ENCODE peak calls at places on chromosome 7, in four cellular contexts. Z is RWPE2, R is ovary, M is AG09319. E is an unnamed sample.

GRCh38 chr7:137454169-137455166 is 110.9 kb upstream of the PTN start:
- DNase-seq in M (peak), Z (no peak), R (peak), E (no peak)

GRCh38 chr7:71630521-71630920 is 498.6 kb downstream of the GALNT17 start:
- DNase-seq in Z (no peak), M (no peak), R (no peak), E (no peak)

GRCh38 chr7:82444220-82445049 is 858 bp upstream of the CACNA2D1 start:
- DNase-seq in M (no peak), Z (no peak), R (peak), E (no peak)

GRCh38 chr7:930975-931758 is 23.3 kb downstream of the ADAP1 start:
- DNase-seq in Z (peak), M (no peak), R (no peak), E (no peak)

GRCh38 chr7:148398844-148399365 is 191.7 kb upstream of the C7orf33 start:
- DNase-seq in Z (no peak), M (no peak), R (no peak), E (no peak)

GRCh38 chr7:106979551-106980357 is 64.8 kb upstream of the PRKAR2B start:
- DNase-seq in Z (no peak), M (no peak), R (peak), E (no peak)

GRCh38 chr7:80722596-80723141 is 84.2 kb downstream of the CD36 start:
- DNase-seq in M (peak), Z (peak), R (peak), E (peak)

GRCh38 chr7:11831383-11831726 is 643 bp downstream of the THSD7A start:
- DNase-seq in Z (no peak), M (no peak), R (no peak), E (no peak)

GRCh38 chr7:98992076-98992475 is 113.7 kb downstream of the TRRAP start:
- DNase-seq in M (no peak), R (no peak), Z (no peak), E (no peak)

GRCh38 chr7:94040254-94040653 is 36.1 kb upstream of the BET1 start:
- DNase-seq in Z (no peak), R (no peak), M (no peak), E (no peak)

GRCh38 chr7:43362652-43363428 is 220.1 kb upstream of the STK17A start:
- DNase-seq in R (peak), Z (no peak), M (no peak), E (no peak)

GRCh38 chr7:151248191-151249033 is at the start of gene SMARCD3:
- DNase-seq in Z (no peak), M (no peak), R (peak), E (no peak)

GRCh38 chr7:68684246-68684850 is 913.9 kb upstream of the AUTS2 start:
- DNase-seq in M (no peak), Z (no peak), R (no peak), E (no peak)

GRCh38 chr7:44967571-44968446 is 11.0 kb downstream of the MYO1G start:
- DNase-seq in R (no peak), Z (no peak), M (no peak), E (no peak)

GRCh38 chr7:28687631-28688030 is 270.5 kb downstream of the TRIL start:
- DNase-seq in R (no peak), M (no peak), Z (no peak), E (no peak)

GRCh38 chr7:40223451-40224112 is 88.8 kb downstream of the SUGCT start:
- DNase-seq in R (no peak), M (no peak), Z (no peak), E (no peak)

GRCh38 chr7:42406358-42406757 is 169.3 kb upstream of the GLI3 start:
- DNase-seq in R (no peak), Z (no peak), M (no peak), E (no peak)

GRCh38 chr7:18638594-18639452 is 143.3 kb downstream of the HDAC9 start:
- DNase-seq in M (peak), R (peak), Z (no peak), E (no peak)

GRCh38 chr7:145539910-145540309 is 576.7 kb upstream of the CNTNAP2 start:
- DNase-seq in R (no peak), Z (no peak), M (no peak), E (no peak)

GRCh38 chr7:143407296-143408246 is 1.1 kb downstream of the EPHA1 start:
- DNase-seq in M (no peak), R (no peak), Z (no peak), E (no peak)

GRCh38 chr7:7176421-7177043 is 5.8 kb upstream of the C1GALT1 start:
- DNase-seq in R (no peak), Z (no peak), M (no peak), E (no peak)

GRCh38 chr7:33952824-33953223 is 47.5 kb downstream of the BMPER start:
- DNase-seq in M (no peak), R (no peak), Z (no peak), E (no peak)

GRCh38 chr7:4682621-4683042 is 537 bp downstream of the FOXK1 start:
- DNase-seq in M (no peak), Z (no peak), R (peak), E (no peak)

GRCh38 chr7:129005186-129005585 is 49.7 kb downstream of the TNPO3 start:
- DNase-seq in Z (no peak), R (no peak), M (no peak), E (no peak)

GRCh38 chr7:2312272-2312929 is 1.8 kb downstream of the SNX8 start:
- DNase-seq in Z (no peak), M (no peak), R (no peak), E (no peak)

GRCh38 chr7:76069238-76069638 is 21.3 kb downstream of the MDH2 start:
- DNase-seq in Z (no peak), R (peak), M (peak), E (no peak)

GRCh38 chr7:121286742-121287699 is 41.8 kb upstream of the WNT16 start:
- DNase-seq in R (no peak), M (no peak), Z (no peak), E (no peak)

GRCh38 chr7:121285066-121285667 is 43.6 kb upstream of the WNT16 start:
- DNase-seq in R (no peak), Z (no peak), M (no peak), E (no peak)

GRCh38 chr7:121288894-121289293 is 39.9 kb upstream of the WNT16 start:
- DNase-seq in M (peak), R (no peak), Z (no peak), E (no peak)

GRCh38 chr7:121282129-121282528 is 46.7 kb upstream of the WNT16 start:
- DNase-seq in Z (no peak), M (no peak), R (no peak), E (no peak)

GRCh38 chr7:121286186-121286585 is 42.6 kb upstream of the WNT16 start:
- DNase-seq in R (no peak), Z (no peak), M (no peak), E (no peak)
- TF ChIP-seq CTCF in R (no peak), Z (no peak), M (no peak), E (no peak)

GRCh38 chr7:92527300-92528187 is 776 bp downstream of the PEX1 start:
- DNase-seq in Z (peak), R (no peak), M (no peak), E (peak)

GRCh38 chr7:92523110-92523509 is 5.2 kb downstream of the PEX1 start:
- DNase-seq in Z (no peak), M (no peak), R (no peak), E (no peak)

GRCh38 chr7:92528958-92529264 is 316 bp downstream of the RBM48 start:
- DNase-seq in M (no peak), Z (no peak), R (no peak), E (no peak)

DNA sequence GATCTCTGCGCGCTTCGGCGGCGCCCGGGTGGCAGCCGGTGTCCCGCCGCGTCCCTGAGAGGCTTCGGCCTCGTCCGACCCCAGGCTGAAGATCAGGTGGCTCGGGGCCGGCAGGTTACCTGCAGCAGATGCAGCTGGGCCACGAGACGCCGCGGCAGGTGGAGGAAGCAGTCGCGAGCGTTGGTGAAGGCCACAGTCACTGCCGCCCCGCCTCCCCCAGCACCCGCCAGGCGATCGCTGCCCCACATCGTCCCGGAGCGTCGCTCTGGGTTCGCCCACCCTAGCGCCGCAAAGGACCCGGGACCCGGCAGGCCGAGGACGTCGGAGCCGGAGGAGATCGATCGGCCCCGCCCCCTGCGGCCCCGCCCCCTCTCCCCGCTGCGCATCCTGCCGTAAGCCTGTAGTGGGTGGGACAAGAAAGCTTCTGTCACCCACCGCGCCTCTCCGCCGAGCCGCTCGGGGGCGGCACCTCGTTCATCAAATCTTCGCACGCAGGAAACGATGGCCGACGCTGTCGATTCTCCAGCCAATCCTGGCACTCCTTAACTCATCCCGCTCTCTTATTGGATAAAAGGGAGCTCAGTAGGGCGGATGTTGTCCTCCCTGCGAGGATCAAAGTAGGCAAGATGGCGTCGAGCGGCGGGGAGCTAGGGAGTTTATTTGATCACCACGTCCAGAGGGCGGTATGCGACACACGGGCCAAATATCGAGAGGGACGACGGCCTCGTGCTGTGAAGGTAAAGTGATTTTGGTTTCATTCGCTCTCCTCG is at the start of the genes PEX1 and RBM48:
- DNase-seq in Z (peak), R (peak), M (peak), E (peak)
- TF ChIP-seq CTCF in Z (peak), R (peak), M (peak), E (no peak)

GRCh38 chr7:125085084-125085483 is 155.5 kb upstream of the POT1 start:
- DNase-seq in Z (no peak), M (no peak), R (no peak), E (no peak)

GRCh38 chr7:125089171-125089570 is 159.5 kb upstream of the POT1 start:
- DNase-seq in R (no peak), Z (no peak), M (no peak), E (no peak)

GRCh38 chr7:125088555-125088954 is 158.9 kb upstream of the POT1 start:
- DNase-seq in R (no peak), Z (no peak), M (no peak), E (no peak)

DNA sequence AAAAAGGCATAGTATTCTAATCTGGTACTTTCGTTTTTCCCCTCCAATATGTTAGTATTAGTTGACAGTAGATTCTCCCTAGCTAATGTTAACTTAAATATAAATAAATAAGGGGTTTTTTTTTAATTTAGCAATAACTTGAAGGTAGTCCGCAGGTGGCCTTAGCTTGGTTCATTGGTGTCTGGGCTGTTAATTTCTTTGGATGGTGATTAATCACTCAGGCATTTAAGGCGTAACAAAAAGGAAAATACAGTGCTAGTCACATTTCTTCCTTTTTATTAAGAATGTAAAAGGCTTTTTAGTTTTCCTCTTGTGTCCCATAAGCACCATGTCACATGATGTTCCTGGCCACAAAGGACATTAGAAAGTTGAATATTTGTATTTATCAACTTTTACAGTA is 161.0 kb upstream of the POT1 start:
- DNase-seq in M (no peak), R (no peak), Z (no peak), E (no peak)
- TF ChIP-seq CTCF in M (no peak), R (no peak), Z (no peak), E (no peak)

GRCh38 chr7:64853679-64854078 is 49.4 kb upstream of the ZNF273 start:
- DNase-seq in Z (no peak), M (no peak), R (no peak), E (no peak)

GRCh38 chr7:64854969-64855368 is 48.1 kb upstream of the ZNF273 start:
- DNase-seq in Z (no peak), M (no peak), R (no peak), E (no peak)

GRCh38 chr7:64849924-64850499 is 53.1 kb upstream of the ZNF273 start:
- DNase-seq in Z (no peak), M (no peak), R (no peak), E (no peak)

GRCh38 chr7:64849250-64849923 is 53.7 kb upstream of the ZNF273 start:
- DNase-seq in Z (peak), R (no peak), M (no peak), E (no peak)
- TF ChIP-seq CTCF in Z (no peak), R (no peak), M (no peak), E (no peak)

GRCh38 chr7:38716397-38716796 is 85.2 kb upstream of the AMPH start:
- DNase-seq in R (no peak), M (no peak), Z (no peak), E (no peak)
- TF ChIP-seq CTCF in R (no peak), M (no peak), Z (peak), E (no peak)